ENCODE peak calls at places on chromosomes 3 and 15, in four cellular contexts. R, Q, N and E are unnamed samples.

GRCh38 chr3:54877675-54878544 is 49.9 kb downstream of the LRTM1 start:
- DNase-seq in R (no peak), Q (no peak), N (no peak), E (no peak)

GRCh38 chr15:38536201-38536676 is 28.4 kb downstream of the RASGRP1 start:
- DNase-seq in R (no peak), Q (no peak), N (no peak), E (no peak)

GRCh38 chr3:9172851-9173320 is 76.6 kb downstream of the SRGAP3 start:
- DNase-seq in R (no peak), Q (no peak), N (peak), E (no peak)

GRCh38 chr15:83185561-83185960 is 22.1 kb downstream of the HDGFL3 start:
- DNase-seq in R (no peak), Q (no peak), N (no peak), E (no peak)

GRCh38 chr3:536417-536813 is 339.9 kb downstream of the CHL1 start:
- DNase-seq in R (no peak), Q (no peak), N (no peak), E (no peak)

GRCh38 chr3:157078131-157078835 is 81.7 kb downstream of the CCNL1 start:
- DNase-seq in R (no peak), Q (no peak), N (no peak), E (no peak)

GRCh38 chr3:185959609-185960517 is 22.0 kb upstream of the TRA2B start:
- DNase-seq in R (no peak), Q (peak), N (peak), E (no peak)

GRCh38 chr3:42189071-42189470 is 76.9 kb downstream of the CCK start:
- DNase-seq in R (no peak), Q (no peak), N (no peak), E (no peak)

GRCh38 chr15:64991536-64992135 is 1.9 kb upstream of the SPG21 start:
- DNase-seq in R (no peak), Q (no peak), N (no peak), E (no peak)

GRCh38 chr3:15629860-15630597 is 28.5 kb downstream of the BTD start:
- DNase-seq in R (peak), Q (peak), N (peak), E (peak)

GRCh38 chr3:23085256-23085655 is 117.9 kb upstream of the UBE2E2 start:
- DNase-seq in R (no peak), Q (no peak), N (no peak), E (no peak)

GRCh38 chr3:136186330-136186729 is 9.8 kb downstream of the MSL2 start:
- DNase-seq in R (no peak), Q (no peak), N (peak), E (no peak)

GRCh38 chr15:39649765-39650164 is 68.9 kb downstream of the THBS1 start:
- DNase-seq in R (no peak), Q (no peak), N (no peak), E (no peak)

GRCh38 chr3:150743508-150743907 is 19.5 kb downstream of the SIAH2 start:
- DNase-seq in R (no peak), Q (no peak), N (no peak), E (no peak)

GRCh38 chr3:4720316-4721075 is 227.3 kb downstream of the ITPR1 start:
- DNase-seq in R (peak), Q (peak), N (peak), E (no peak)

GRCh38 chr3:195769551-195769950 is 42.2 kb downstream of the MUC4 start:
- DNase-seq in R (no peak), Q (no peak), N (no peak), E (no peak)

GRCh38 chr3:72224804-72225509 is 440.0 kb upstream of the PROK2 start:
- DNase-seq in R (no peak), Q (peak), N (no peak), E (no peak)

GRCh38 chr15:34584321-34584668 is 844 bp upstream of the GOLGA8B start:
- DNase-seq in R (no peak), Q (peak), N (no peak), E (no peak)

GRCh38 chr3:187012609-187013051 is 82.3 kb downstream of the ST6GAL1 start:
- DNase-seq in R (no peak), Q (no peak), N (no peak), E (no peak)

GRCh38 chr3:127137757-127138536 is 55.0 kb upstream of the PRR23E start:
- DNase-seq in R (no peak), Q (no peak), N (no peak), E (no peak)

GRCh38 chr15:44011238-44011873 is 183.7 kb downstream of the FRMD5 start:
- DNase-seq in R (no peak), Q (no peak), N (no peak), E (no peak)

GRCh38 chr3:188929138-188929537 is 242.6 kb upstream of the TPRG1 start:
- DNase-seq in R (no peak), Q (no peak), N (peak), E (no peak)

GRCh38 chr3:165254812-165255211 is 58.6 kb upstream of the SLITRK3 start:
- DNase-seq in R (peak), Q (no peak), N (peak), E (peak)

GRCh38 chr3:44969170-44969569 is 6.8 kb downstream of the ZDHHC3 start:
- DNase-seq in R (no peak), Q (no peak), N (no peak), E (no peak)

GRCh38 chr3:46285931-46286330 is 43.7 kb downstream of the CCR3 start:
- DNase-seq in R (no peak), Q (no peak), N (no peak), E (no peak)
- TF ChIP-seq TCF7L2 in R (no peak), Q (no peak), N (no peak), E (no peak)

GRCh38 chr3:46628980-46629379 is 16.7 kb downstream of the FAM240A start:
- DNase-seq in R (no peak), Q (no peak), N (no peak), E (no peak)
- TF ChIP-seq TCF7L2 in R (no peak), Q (no peak), N (no peak), E (no peak)

GRCh38 chr15:42955518-42955917 is 34.9 kb upstream of the TTBK2 start:
- DNase-seq in R (no peak), Q (no peak), N (no peak), E (no peak)
- TF ChIP-seq TCF7L2 in R (no peak), Q (no peak), N (no peak), E (no peak)

GRCh38 chr15:31815411-31816155 is 214.7 kb upstream of the CHRNA7 start:
- DNase-seq in R (no peak), Q (no peak), N (no peak), E (no peak)

GRCh38 chr15:31811641-31812040 is 218.7 kb upstream of the CHRNA7 start:
- DNase-seq in R (no peak), Q (no peak), N (no peak), E (no peak)

GRCh38 chr15:31814082-31814481 is 216.2 kb upstream of the CHRNA7 start:
- DNase-seq in R (no peak), Q (no peak), N (no peak), E (no peak)
- TF ChIP-seq TCF7L2 in R (no peak), Q (no peak), N (no peak), E (no peak)

DNA sequence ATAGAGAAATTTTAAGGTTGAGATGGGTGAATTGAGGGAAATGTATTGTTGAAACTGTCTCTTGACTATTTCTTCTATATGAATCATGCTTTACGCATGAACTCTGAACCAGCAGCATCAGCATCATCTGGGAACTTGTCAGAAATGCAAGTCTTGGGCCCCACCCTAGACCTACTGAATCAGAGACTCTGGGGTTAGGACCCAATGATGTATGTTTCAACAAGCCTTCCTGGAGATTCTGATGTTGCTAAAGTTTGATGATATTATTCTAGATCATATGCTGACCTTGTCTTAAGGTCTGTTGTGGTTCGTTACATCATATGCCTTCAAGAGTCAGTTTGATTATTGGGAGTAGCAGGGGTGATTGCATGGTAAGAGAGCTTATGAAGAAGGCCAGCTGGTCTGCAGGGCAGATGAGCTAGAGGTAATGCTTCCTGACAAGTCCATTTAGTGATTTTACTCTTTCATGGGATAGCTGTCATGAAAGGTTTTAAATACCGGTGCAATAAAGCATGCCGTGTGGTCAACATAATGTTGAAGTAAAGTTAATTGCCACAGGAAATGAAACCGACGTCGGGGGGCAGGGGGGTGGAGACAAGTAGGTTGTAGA is 152.4 kb upstream of the MRPL3 start:
- DNase-seq in R (no peak), Q (no peak), N (no peak), E (no peak)
- TF ChIP-seq TCF7L2 in R (no peak), Q (no peak), N (no peak), E (no peak)

GRCh38 chr3:12965999-12966846 is 107.0 kb downstream of the IQSEC1 start:
- DNase-seq in R (no peak), Q (no peak), N (no peak), E (no peak)

GRCh38 chr3:12966847-12967750 is 106.1 kb downstream of the IQSEC1 start:
- DNase-seq in R (no peak), Q (no peak), N (no peak), E (no peak)

GRCh38 chr3:12968541-12968940 is 104.7 kb downstream of the IQSEC1 start:
- DNase-seq in R (no peak), Q (no peak), N (no peak), E (no peak)

GRCh38 chr3:12969487-12969886 is 103.7 kb downstream of the IQSEC1 start:
- DNase-seq in R (no peak), Q (no peak), N (no peak), E (no peak)

DNA sequence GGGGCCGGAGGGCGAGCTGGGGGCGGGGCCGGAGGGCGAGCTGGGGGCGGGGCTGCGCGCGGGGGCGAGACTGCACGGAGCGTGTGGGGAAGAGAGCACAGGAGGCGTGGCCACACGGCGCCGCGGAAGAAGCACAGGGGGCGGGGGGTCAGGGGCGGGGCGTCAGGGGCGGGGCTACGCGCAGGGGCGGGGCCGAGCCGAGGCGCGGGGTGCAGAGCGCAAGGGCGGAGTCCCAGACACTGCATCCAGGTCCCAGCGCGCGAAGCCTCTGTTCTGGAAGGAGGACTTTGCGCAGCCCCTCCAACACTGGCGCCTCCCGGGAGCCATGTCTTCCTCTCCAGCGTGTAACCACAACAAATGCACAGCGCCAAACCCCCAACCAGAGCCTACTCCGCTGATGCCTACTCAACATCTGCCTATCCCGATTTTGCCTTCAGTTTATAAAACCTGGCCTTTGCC is 105.4 kb downstream of the IQSEC1 start:
- DNase-seq in R (peak), Q (peak), N (peak), E (no peak)
- TF ChIP-seq TCF7L2 in R (no peak), Q (no peak), N (no peak), E (no peak)

GRCh38 chr3:49855662-49856061 is 702 bp downstream of the TRAIP start:
- DNase-seq in R (no peak), Q (no peak), N (no peak), E (no peak)
- TF ChIP-seq TCF7L2 in R (no peak), Q (no peak), N (no peak), E (no peak)